ENCODE peak calls at places on chromosomes 3 and 15, in nine cellular contexts. Y is activated CD4-positive, alpha-beta T cell treated with anti-CD3 and anti-CD28 coated beads for 24 hours; L is hepatocyte; W is Daoy; G is KBM-7; R is AG09319; T is activated T-helper 1 cell treated with Interleukin-2 at 50 U/mL for 16 hours; F is GM23248; K is substantia nigra. A is an unnamed sample.

GRCh38 chr3:108099203-108099602 is 8.4 kb upstream of the CD47 start:
- DNase-seq in Y (no peak), L (no peak), W (no peak), G (peak), R (no peak), T (no peak), F (peak), K (no peak), A (no peak)

GRCh38 chr15:89999676-90000174 is 1.4 kb upstream of the ZNF710 start:
- DNase-seq in Y (no peak), L (peak), W (peak), G (no peak), R (no peak), T (no peak), F (peak), K (no peak), A (no peak)

GRCh38 chr3:155382396-155383042 is 89.0 kb upstream of the STRIT1 start:
- DNase-seq in Y (no peak), L (peak), W (peak), G (peak), R (peak), T (no peak), F (peak), K (peak), A (peak)

GRCh38 chr15:50627351-50628055 is 59.1 kb downstream of the TRPM7 start:
- DNase-seq in Y (no peak), L (no peak), W (no peak), G (no peak), R (no peak), T (no peak), F (peak), K (no peak), A (no peak)

GRCh38 chr15:39361497-39361896 is 219.4 kb upstream of the THBS1 start:
- DNase-seq in Y (no peak), L (no peak), W (peak), G (no peak), R (no peak), T (no peak), F (no peak), K (no peak), A (no peak)

GRCh38 chr3:16801223-16801622 is 83.5 kb upstream of the PLCL2 start:
- DNase-seq in Y (no peak), L (no peak), W (no peak), G (peak), R (no peak), T (no peak), F (no peak), K (no peak), A (no peak)

GRCh38 chr3:127792664-127793292 is 29.5 kb downstream of the MGLL start:
- DNase-seq in Y (no peak), L (peak), W (peak), G (no peak), R (peak), T (no peak), F (peak), K (no peak), A (peak)

GRCh38 chr3:184165548-184165947 is 9.1 kb upstream of the AP2M1 start:
- DNase-seq in Y (no peak), L (no peak), W (no peak), G (no peak), R (no peak), T (no peak), F (no peak), K (no peak), A (no peak)

GRCh38 chr3:23806322-23807160 is 786 bp downstream of the UBE2E1 start:
- DNase-seq in Y (no peak), L (peak), W (peak), G (no peak), R (no peak), T (no peak), F (peak), K (peak), A (no peak)

GRCh38 chr3:180382781-180383180 is 219.2 kb upstream of the TTC14 start:
- DNase-seq in Y (no peak), L (no peak), W (no peak), G (no peak), R (no peak), T (no peak), F (no peak), K (no peak), A (no peak)

GRCh38 chr3:196431193-196432136 is 762 bp downstream of the UBXN7 start:
- DNase-seq in Y (no peak), L (peak), W (peak), G (peak), R (no peak), T (peak), F (peak), K (peak), A (no peak)

GRCh38 chr15:73906346-73907017 is 19.8 kb upstream of the LOXL1 start:
- DNase-seq in Y (no peak), L (no peak), W (no peak), G (no peak), R (no peak), T (no peak), F (peak), K (no peak), A (no peak)

GRCh38 chr3:52190294-52190841 is 7.6 kb upstream of the ALAS1 start:
- DNase-seq in Y (no peak), L (no peak), W (peak), G (no peak), R (peak), T (no peak), F (peak), K (no peak), A (no peak)

GRCh38 chr3:11624704-11625375 is 18.9 kb downstream of the VGLL4 start:
- DNase-seq in Y (no peak), L (no peak), W (no peak), G (no peak), R (no peak), T (no peak), F (no peak), K (no peak), A (no peak)

GRCh38 chr15:32908135-32908801 is 190.5 kb downstream of the GREM1 start:
- DNase-seq in Y (no peak), L (peak), W (no peak), G (peak), R (no peak), T (no peak), F (no peak), K (no peak), A (peak)

GRCh38 chr3:185930393-185931107 is 7.3 kb downstream of the TRA2B start:
- DNase-seq in Y (no peak), L (no peak), W (peak), G (no peak), R (no peak), T (no peak), F (peak), K (no peak), A (no peak)

GRCh38 chr15:74430510-74430951 is 3.2 kb downstream of the SEMA7A start:
- DNase-seq in Y (no peak), L (no peak), W (peak), G (no peak), R (no peak), T (no peak), F (peak), K (no peak), A (no peak)

GRCh38 chr3:124174463-124174862 is 182.5 kb upstream of the ROPN1 start:
- DNase-seq in Y (no peak), L (peak), W (peak), G (no peak), R (no peak), T (no peak), F (no peak), K (no peak), A (no peak)

GRCh38 chr3:38348903-38349302 is 2.3 kb downstream of the XYLB start:
- DNase-seq in Y (no peak), L (no peak), W (peak), G (peak), R (no peak), T (no peak), F (peak), K (no peak), A (no peak)

GRCh38 chr3:122646146-122646988 is 34.3 kb upstream of the PARP14 start:
- DNase-seq in Y (no peak), L (no peak), W (no peak), G (no peak), R (no peak), T (no peak), F (no peak), K (no peak), A (no peak)

GRCh38 chr15:60115579-60116415 is 111.7 kb downstream of the FOXB1 start:
- DNase-seq in Y (no peak), L (no peak), W (peak), G (no peak), R (no peak), T (no peak), F (peak), K (no peak), A (no peak)

GRCh38 chr3:143786229-143787199 is 61.8 kb downstream of the SLC9A9 start:
- DNase-seq in Y (no peak), L (no peak), W (no peak), G (no peak), R (no peak), T (no peak), F (peak), K (no peak), A (no peak)

GRCh38 chr15:76376029-76376428 is 39.5 kb downstream of the ISL2 start:
- DNase-seq in Y (no peak), L (no peak), W (peak), G (no peak), R (no peak), T (no peak), F (no peak), K (no peak), A (no peak)

GRCh38 chr3:168212664-168213255 is 117.0 kb upstream of the GOLIM4 start:
- DNase-seq in Y (no peak), L (no peak), W (no peak), G (no peak), R (no peak), T (no peak), F (no peak), K (no peak), A (no peak)

GRCh38 chr15:84604804-84605203 is 4.0 kb downstream of the ZSCAN2 start:
- DNase-seq in Y (peak), L (no peak), W (peak), G (no peak), R (no peak), T (no peak), F (no peak), K (no peak), A (no peak)

GRCh38 chr3:88005066-88005465 is 53.7 kb downstream of the CGGBP1 start:
- DNase-seq in Y (no peak), L (no peak), W (no peak), G (peak), R (no peak), T (no peak), F (peak), K (no peak), A (no peak)

GRCh38 chr3:2274531-2274930 is 175.9 kb downstream of the CNTN4 start:
- DNase-seq in Y (no peak), L (peak), W (no peak), G (no peak), R (no peak), T (no peak), F (no peak), K (no peak), A (no peak)

GRCh38 chr3:69499899-69500316 is 114.0 kb upstream of the FRMD4B start:
- DNase-seq in Y (no peak), L (no peak), W (no peak), G (no peak), R (no peak), T (no peak), F (no peak), K (no peak), A (no peak)

GRCh38 chr3:31743690-31744089 is 211.0 kb downstream of the STT3B start:
- DNase-seq in Y (no peak), L (no peak), W (no peak), G (no peak), R (no peak), T (no peak), F (no peak), K (no peak), A (no peak)

GRCh38 chr15:59398220-59398619 is 25.5 kb upstream of the MYO1E start:
- DNase-seq in Y (no peak), L (no peak), W (no peak), G (no peak), R (no peak), T (no peak), F (no peak), K (no peak), A (no peak)

GRCh38 chr3:114080201-114080600 is 23.7 kb downstream of the QTRT2 start:
- DNase-seq in Y (no peak), L (no peak), W (no peak), G (no peak), R (no peak), T (no peak), F (no peak), K (no peak), A (no peak)

GRCh38 chr3:159159546-159159945 is 357.7 kb downstream of the MFSD1 start:
- DNase-seq in Y (no peak), L (no peak), W (no peak), G (no peak), R (no peak), T (no peak), F (no peak), K (no peak), A (no peak)

A was measured in smooth muscle cell of the brain vasculature.